ENCODE peak calls at places on chromosomes 5 and 9, in nine cellular contexts. V, Q, U, A, L, T, F, K and Z are unnamed samples.

GRCh38 chr5:38757451-38758245 is 88.2 kb upstream of the OSMR start:
- DNase-seq in V (no peak), Q (no peak), U (no peak), A (no peak), L (no peak), T (no peak), F (no peak), K (no peak), Z (no peak)

GRCh38 chr9:94622087-94622486 is 17.2 kb downstream of the FBP1 start:
- DNase-seq in V (no peak), Q (no peak), U (no peak), A (no peak), L (no peak), T (no peak), F (no peak), K (no peak), Z (no peak)

GRCh38 chr5:16626696-16627264 is 10.0 kb upstream of the RETREG1 start:
- DNase-seq in V (no peak), Q (no peak), U (peak), A (no peak), L (peak), T (no peak), F (no peak), K (no peak), Z (no peak)

GRCh38 chr5:172667786-172668735 is 27.0 kb downstream of the NEURL1B start:
- DNase-seq in V (no peak), Q (no peak), U (no peak), A (no peak), L (no peak), T (no peak), F (no peak), K (no peak), Z (no peak)

GRCh38 chr5:76175051-76175666 is 92.0 kb downstream of the SV2C start:
- DNase-seq in V (peak), Q (peak), U (peak), A (peak), L (peak), T (peak), F (peak), K (peak), Z (peak)

GRCh38 chr9:100652850-100653249 is 75.0 kb downstream of the CAVIN4 start:
- DNase-seq in V (no peak), Q (no peak), U (peak), A (no peak), L (no peak), T (no peak), F (no peak), K (no peak), Z (no peak)

GRCh38 chr5:112833971-112834370 is 27.1 kb upstream of the SRP19 start:
- DNase-seq in V (no peak), Q (no peak), U (no peak), A (no peak), L (no peak), T (no peak), F (no peak), K (no peak), Z (no peak)

GRCh38 chr9:93136693-93137092 is 2.6 kb upstream of the NINJ1 start:
- DNase-seq in V (no peak), Q (no peak), U (no peak), A (no peak), L (no peak), T (no peak), F (no peak), K (no peak), Z (no peak)

GRCh38 chr5:122937914-122938313 is 92.5 kb downstream of the SNX24 start:
- DNase-seq in V (peak), Q (no peak), U (no peak), A (no peak), L (no peak), T (no peak), F (no peak), K (no peak), Z (no peak)

GRCh38 chr9:114777841-114778240 is 28.0 kb downstream of the TNFSF15 start:
- DNase-seq in V (no peak), Q (no peak), U (peak), A (no peak), L (no peak), T (no peak), F (no peak), K (no peak), Z (no peak)

GRCh38 chr9:112078432-112078831 is 96.7 kb downstream of the SUSD1 start:
- DNase-seq in V (no peak), Q (peak), U (no peak), A (no peak), L (peak), T (no peak), F (no peak), K (no peak), Z (peak)

GRCh38 chr9:87670572-87671264 is 55.2 kb upstream of the CTSL start:
- DNase-seq in V (no peak), Q (no peak), U (no peak), A (no peak), L (no peak), T (no peak), F (no peak), K (no peak), Z (no peak)

GRCh38 chr5:131795879-131796792 is 681 bp downstream of the FNIP1 start:
- DNase-seq in V (peak), Q (peak), U (peak), A (peak), L (peak), T (peak), F (no peak), K (peak), Z (peak)

GRCh38 chr5:96024683-96025475 is 63.2 kb upstream of the ELL2 start:
- DNase-seq in V (no peak), Q (peak), U (no peak), A (no peak), L (no peak), T (no peak), F (no peak), K (no peak), Z (no peak)

GRCh38 chr9:33439731-33440130 is 7.7 kb downstream of the AQP3 start:
- DNase-seq in V (no peak), Q (peak), U (peak), A (no peak), L (no peak), T (no peak), F (no peak), K (no peak), Z (no peak)

GRCh38 chr5:145511351-145511750 is 323.8 kb downstream of the PRELID2 start:
- DNase-seq in V (no peak), Q (no peak), U (no peak), A (no peak), L (no peak), T (no peak), F (no peak), K (no peak), Z (no peak)

GRCh38 chr5:73701566-73701965 is 75.6 kb downstream of the ARHGEF28 start:
- DNase-seq in V (no peak), Q (peak), U (peak), A (no peak), L (no peak), T (no peak), F (no peak), K (no peak), Z (no peak)

GRCh38 chr5:140632366-140633080 is 452 bp downstream of the CD14 start:
- DNase-seq in V (peak), Q (no peak), U (peak), A (no peak), L (peak), T (no peak), F (no peak), K (no peak), Z (no peak)

GRCh38 chr5:31477516-31477915 is 54.4 kb downstream of the DROSHA start:
- DNase-seq in V (no peak), Q (no peak), U (no peak), A (no peak), L (no peak), T (no peak), F (no peak), K (no peak), Z (no peak)

GRCh38 chr5:100905259-100905914 is 2.3 kb upstream of the ST8SIA4 start:
- DNase-seq in V (no peak), Q (no peak), U (no peak), A (no peak), L (peak), T (no peak), F (no peak), K (no peak), Z (peak)

GRCh38 chr5:116759860-116760644 is 185.4 kb upstream of the SEMA6A start:
- DNase-seq in V (peak), Q (no peak), U (no peak), A (peak), L (no peak), T (no peak), F (no peak), K (no peak), Z (no peak)

GRCh38 chr9:124899845-124900244 is 37.9 kb downstream of the ARPC5L start:
- DNase-seq in V (no peak), Q (no peak), U (no peak), A (no peak), L (no peak), T (no peak), F (no peak), K (no peak), Z (no peak)

GRCh38 chr5:51495672-51496071 is 112.4 kb downstream of the ISL1 start:
- DNase-seq in V (no peak), Q (peak), U (peak), A (no peak), L (no peak), T (no peak), F (no peak), K (peak), Z (no peak)

GRCh38 chr5:56211298-56211865 is 21.7 kb downstream of the ANKRD55 start:
- DNase-seq in V (no peak), Q (peak), U (peak), A (peak), L (no peak), T (no peak), F (peak), K (peak), Z (no peak)

GRCh38 chr9:78567693-78568092 is 270.8 kb downstream of the PSAT1 start:
- DNase-seq in V (no peak), Q (no peak), U (peak), A (peak), L (no peak), T (no peak), F (no peak), K (no peak), Z (no peak)

GRCh38 chr9:107698779-107699564 is 209.4 kb upstream of the KLF4 start:
- DNase-seq in V (no peak), Q (no peak), U (no peak), A (no peak), L (no peak), T (no peak), F (no peak), K (no peak), Z (no peak)

GRCh38 chr5:125044491-125045282 is 298.2 kb upstream of the ZNF608 start:
- DNase-seq in V (no peak), Q (peak), U (peak), A (no peak), L (no peak), T (no peak), F (no peak), K (no peak), Z (no peak)
- TF ChIP-seq EZH2phosphoT487 in V (no peak), Q (no peak), U (no peak), A (no peak), L (no peak), T (no peak), F (no peak), K (no peak), Z (no peak)

DNA sequence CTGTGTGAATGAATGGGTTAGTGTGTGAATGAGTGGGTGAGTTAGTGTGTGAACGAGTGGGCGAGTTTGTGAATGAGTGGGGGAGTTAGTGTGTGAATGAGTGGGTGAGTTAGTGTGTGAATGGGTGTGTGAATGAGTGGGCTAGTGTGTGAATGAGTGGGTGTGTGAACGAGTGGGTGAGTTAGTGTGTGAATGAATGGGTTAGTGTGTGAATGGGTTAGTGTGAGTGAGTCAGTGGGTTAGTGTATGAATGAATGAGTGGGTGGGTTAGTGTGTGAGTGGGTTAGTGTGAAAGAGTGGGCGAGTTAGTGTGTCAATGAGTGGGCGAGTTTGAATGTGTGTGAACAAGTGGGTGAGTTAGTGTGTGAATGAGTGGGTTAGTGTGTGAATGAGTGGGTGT is 35.5 kb downstream of the NKD2 start:
- DNase-seq in V (no peak), Q (no peak), U (no peak), A (no peak), L (no peak), T (no peak), F (no peak), K (no peak), Z (no peak)
- H3K4me3 ChIP-seq in V (no peak), Q (no peak), U (no peak), A (no peak), L (no peak), T (no peak), F (no peak), K (no peak), Z (no peak)

GRCh38 chr5:72472666-72473422 is 34.4 kb downstream of the ZNF366 start:
- DNase-seq in V (no peak), Q (peak), U (peak), A (no peak), L (no peak), T (no peak), F (no peak), K (no peak), Z (no peak)
- TF ChIP-seq EZH2phosphoT487 in V (no peak), Q (no peak), U (no peak), A (no peak), L (no peak), T (no peak), F (no peak), K (no peak), Z (no peak)

DNA sequence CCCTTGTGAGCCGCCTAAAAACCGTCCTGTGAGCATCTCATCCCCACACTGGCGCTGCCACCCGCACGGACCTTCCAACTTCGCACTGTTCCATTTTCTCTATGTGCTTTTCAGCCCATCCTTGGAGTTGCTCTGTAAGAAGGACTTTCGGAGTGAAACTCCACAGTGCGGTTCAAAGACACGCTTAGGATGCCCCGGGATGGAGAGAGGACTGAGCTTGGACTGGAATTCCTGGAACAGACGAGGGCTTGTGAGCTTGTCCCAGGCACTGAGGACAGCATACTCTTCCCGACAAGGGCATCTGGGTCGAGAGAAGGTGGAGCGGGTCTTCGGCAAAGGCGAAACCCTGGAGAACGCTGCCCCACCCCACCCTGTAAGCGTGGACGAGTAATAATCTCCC is 187.8 kb downstream of the MEF2C start:
- DNase-seq in V (no peak), Q (no peak), U (no peak), A (no peak), L (no peak), T (no peak), F (no peak), K (no peak), Z (no peak)
- H3K4me3 ChIP-seq in V (peak), Q (no peak), U (no peak), A (no peak), L (no peak), T (no peak), F (no peak), K (no peak), Z (no peak)

DNA sequence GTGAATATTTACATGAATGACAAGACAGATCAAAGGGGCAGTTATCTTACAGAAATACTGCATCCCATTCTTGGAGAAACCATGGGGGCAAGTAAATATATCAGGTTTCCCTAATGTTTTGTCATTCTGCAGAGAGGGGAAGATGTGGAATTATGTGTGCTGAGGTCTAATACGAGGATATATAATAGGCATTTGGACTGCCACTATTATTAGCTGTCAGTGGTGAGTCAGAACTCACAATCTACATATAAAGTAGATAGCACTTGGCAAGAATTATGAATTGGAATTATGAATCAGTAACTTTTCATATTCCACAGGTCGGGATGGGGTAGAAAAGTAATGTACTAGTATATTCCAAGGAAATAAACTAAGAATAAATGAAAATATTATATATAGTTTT is 121.7 kb downstream of the GIN1 start:
- DNase-seq in V (no peak), Q (peak), U (no peak), A (no peak), L (no peak), T (no peak), F (no peak), K (no peak), Z (no peak)
- TF ChIP-seq EZH2phosphoT487 in V (no peak), Q (no peak), U (no peak), A (no peak), L (no peak), T (no peak), F (no peak), K (no peak), Z (no peak)

GRCh38 chr9:137021979-137022619 is 5.9 kb downstream of the ABCA2 start:
- DNase-seq in V (peak), Q (peak), U (peak), A (peak), L (peak), T (peak), F (peak), K (peak), Z (peak)
- H3K4me3 ChIP-seq in V (no peak), Q (no peak), U (no peak), A (no peak), L (no peak), T (no peak), F (no peak), K (no peak), Z (no peak)

GRCh38 chr5:24491482-24491881 is 153.3 kb downstream of the CDH10 start:
- DNase-seq in V (peak), Q (no peak), U (no peak), A (peak), L (no peak), T (no peak), F (no peak), K (no peak), Z (no peak)
- TF ChIP-seq EZH2phosphoT487 in V (no peak), Q (no peak), U (no peak), A (no peak), L (no peak), T (no peak), F (no peak), K (no peak), Z (no peak)

GRCh38 chr5:69414885-69415583 is at the start of gene MARVELD2:
- DNase-seq in V (peak), Q (peak), U (peak), A (peak), L (peak), T (peak), F (peak), K (peak), Z (no peak)

GRCh38 chr5:69418559-69418958 is 3.6 kb downstream of the MARVELD2 start:
- DNase-seq in V (no peak), Q (no peak), U (no peak), A (no peak), L (no peak), T (no peak), F (no peak), K (no peak), Z (no peak)

GRCh38 chr5:69415584-69415958 is 655 bp downstream of the MARVELD2 start:
- DNase-seq in V (peak), Q (peak), U (no peak), A (peak), L (no peak), T (no peak), F (peak), K (peak), Z (no peak)

GRCh38 chr5:69416180-69416579 is 1.3 kb downstream of the MARVELD2 start:
- DNase-seq in V (peak), Q (no peak), U (no peak), A (peak), L (no peak), T (no peak), F (no peak), K (no peak), Z (no peak)

DNA sequence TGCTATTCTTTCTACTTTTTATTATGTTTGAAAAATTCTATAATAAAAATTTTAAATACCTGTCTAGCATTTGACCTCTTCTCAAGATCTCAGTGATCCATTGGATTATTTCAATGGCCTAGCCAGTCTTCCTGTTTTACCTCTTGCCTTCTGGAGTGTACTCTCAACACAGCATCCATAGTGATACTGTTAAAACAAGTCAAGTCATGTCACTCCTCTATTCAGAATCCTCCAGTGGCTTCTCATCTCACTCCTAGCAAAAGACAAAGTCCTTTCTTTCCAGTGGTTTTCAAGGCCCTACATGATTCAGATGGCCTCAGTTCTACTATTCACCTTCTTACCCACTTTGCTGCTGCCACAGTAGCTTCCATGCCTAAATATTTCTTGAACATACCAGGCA is 1.8 kb downstream of the MARVELD2 start:
- DNase-seq in V (no peak), Q (no peak), U (no peak), A (no peak), L (no peak), T (no peak), F (no peak), K (no peak), Z (no peak)
- H3K4me3 ChIP-seq in V (peak), Q (peak), U (no peak), A (no peak), L (no peak), T (no peak), F (no peak), K (peak), Z (no peak)